ENCODE peak calls at places on chromosomes 4 and X, in seven cellular contexts. T is psoas muscle; V is fibroblast of lung; C is RWPE1; W is Peyer's patch; S is heart left ventricle; G is naive thymus-derived CD4-positive, alpha-beta T cell. O is an unnamed sample.

GRCh38 chr4:112765317-112765989 is 128.5 kb downstream of the LARP7 start:
- DNase-seq in T (no peak), V (peak; percentile 13), C (no peak), W (no peak), S (no peak), G (peak; percentile 6), O (peak; percentile 31)

GRCh38 chrX:113384628-113385027 is 544.0 kb upstream of the AMOT start:
- DNase-seq in T (no peak), V (peak; percentile 52), C (peak; percentile 19), W (no peak), S (no peak), G (no peak), O (no peak)

GRCh38 chr4:77104405-77105292 is 28.9 kb upstream of the CCNI start:
- DNase-seq in T (peak; percentile 52), V (peak; percentile 27), C (peak; percentile 22), W (peak; percentile 33), S (peak; percentile 81), G (no peak), O (peak; percentile 55)

GRCh38 chr4:33625762-33626161 is 2618.6 kb downstream of the ARAP2 start:
- DNase-seq in T (no peak), V (peak; percentile 3), C (no peak), W (no peak), S (no peak), G (no peak), O (peak; percentile 57)

GRCh38 chr4:83516042-83516772 is 19.7 kb upstream of the GPAT3 start:
- DNase-seq in T (peak; percentile 17), V (peak; percentile 49), C (no peak), W (no peak), S (no peak), G (no peak), O (no peak)

GRCh38 chrX:30920271-30920670 is 31.2 kb upstream of the TAB3 start:
- DNase-seq in T (no peak), V (no peak), C (no peak), W (no peak), S (no peak), G (no peak), O (no peak)

GRCh38 chr4:114659386-114660008 is 60.9 kb downstream of the UGT8 start:
- DNase-seq in T (no peak), V (peak; percentile 75), C (peak; percentile 68), W (peak; percentile 57), S (no peak), G (peak; percentile 1), O (peak; percentile 81)

GRCh38 chrX:10089378-10089795 is 67.4 kb upstream of the CLCN4 start:
- DNase-seq in T (no peak), V (no peak), C (no peak), W (no peak), S (no peak), G (no peak), O (no peak)

GRCh38 chr4:17315459-17315858 is 196.4 kb downstream of the QDPR start:
- DNase-seq in T (no peak), V (no peak), C (no peak), W (no peak), S (no peak), G (no peak), O (no peak)

GRCh38 chrX:39757971-39758370 is 339.8 kb downstream of the BCOR start:
- DNase-seq in T (no peak), V (no peak), C (no peak), W (no peak), S (no peak), G (no peak), O (no peak)

GRCh38 chr4:5995901-5996623 is 22.2 kb downstream of the C4orf50 start:
- DNase-seq in T (no peak), V (no peak), C (no peak), W (no peak), S (no peak), G (no peak), O (no peak)

GRCh38 chr4:55475394-55476243 is 71.1 kb downstream of the CLOCK start:
- DNase-seq in T (no peak), V (peak; percentile 54), C (peak; percentile 24), W (no peak), S (no peak), G (no peak), O (no peak)

GRCh38 chrX:18702362-18703195 is 4.9 kb upstream of the PPEF1 start:
- DNase-seq in T (no peak), V (peak; percentile 91), C (peak; percentile 51), W (no peak), S (no peak), G (no peak), O (peak; percentile 8)

GRCh38 chr4:53507671-53508286 is 83.5 kb downstream of the LNX1 start:
- DNase-seq in T (peak; percentile 74), V (peak; percentile 64), C (no peak), W (no peak), S (peak; percentile 83), G (no peak), O (peak; percentile 83)

GRCh38 chr4:166491635-166492034 is 618.6 kb downstream of the TLL1 start:
- DNase-seq in T (no peak), V (no peak), C (no peak), W (no peak), S (no peak), G (no peak), O (no peak)

GRCh38 chr4:76783836-76784235 is 114.1 kb downstream of the SOWAHB start:
- DNase-seq in T (no peak), V (peak; percentile 11), C (no peak), W (no peak), S (no peak), G (no peak), O (no peak)

GRCh38 chr4:167428172-167428571 is 193.9 kb upstream of the SPOCK3 start:
- DNase-seq in T (no peak), V (peak; percentile 31), C (no peak), W (no peak), S (no peak), G (no peak), O (no peak)

DNA sequence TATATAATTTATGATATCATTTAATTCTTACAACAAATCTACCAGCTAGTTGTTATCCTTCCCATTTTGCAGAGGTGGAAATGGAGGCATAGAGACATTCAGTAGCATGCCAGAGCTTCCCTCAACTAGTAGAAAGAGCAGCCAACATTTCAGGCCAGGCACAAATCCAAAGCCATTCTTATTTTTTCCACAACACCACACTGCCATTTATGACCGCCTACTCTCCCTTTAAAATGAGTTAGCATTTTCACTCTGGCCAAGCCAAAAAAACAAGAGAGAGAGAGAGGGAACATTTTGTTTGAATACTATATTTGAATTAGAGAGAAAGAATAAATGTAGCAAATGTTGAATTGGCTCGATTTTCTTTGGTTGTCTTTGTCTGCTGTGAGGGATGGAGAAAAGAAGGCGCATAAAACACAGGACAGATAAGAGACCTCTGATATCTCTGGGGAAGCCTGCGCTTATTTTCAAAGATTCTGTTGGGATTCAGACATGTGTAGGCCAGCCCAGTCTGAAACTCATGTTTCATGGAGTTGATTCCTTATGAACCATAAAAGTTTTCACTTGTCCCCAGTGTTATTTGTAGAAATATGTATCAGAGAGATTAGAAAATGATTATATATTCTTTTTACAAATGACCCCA is 265.7 kb downstream of the RAB28 start:
- DNase-seq in T (no peak), V (no peak), C (no peak), W (no peak), S (no peak), G (no peak), O (no peak)
- H3K27ac ChIP-seq in T (no peak overlapping the region), V (no peak overlapping the region), C (no peak overlapping the region), W (no peak overlapping the region), S (peak overlapping the region; percentile 77), G (no peak overlapping the region), O (no peak overlapping the region)

GRCh38 chr4:30720021-30720655 is at the start of gene PCDH7:
- DNase-seq in T (no peak), V (peak; percentile 83), C (peak; percentile 48), W (no peak), S (peak; percentile 60), G (no peak), O (peak; percentile 85)

GRCh38 chr4:30722916-30723270 is 2.7 kb downstream of the PCDH7 start:
- DNase-seq in T (peak; percentile 13), V (peak; percentile 9), C (no peak), W (no peak), S (no peak), G (no peak), O (peak; percentile 54)

GRCh38 chr4:30722092-30722915 is 2.1 kb downstream of the PCDH7 start:
- DNase-seq in T (peak; percentile 14), V (peak; percentile 18), C (no peak), W (no peak), S (peak; percentile 62), G (no peak), O (no peak)

GRCh38 chr4:30720656-30721352 is 635 bp downstream of the PCDH7 start:
- DNase-seq in T (peak; percentile 21), V (peak; percentile 69), C (peak; percentile 13), W (no peak), S (peak; percentile 68), G (no peak), O (peak; percentile 80)

DNA sequence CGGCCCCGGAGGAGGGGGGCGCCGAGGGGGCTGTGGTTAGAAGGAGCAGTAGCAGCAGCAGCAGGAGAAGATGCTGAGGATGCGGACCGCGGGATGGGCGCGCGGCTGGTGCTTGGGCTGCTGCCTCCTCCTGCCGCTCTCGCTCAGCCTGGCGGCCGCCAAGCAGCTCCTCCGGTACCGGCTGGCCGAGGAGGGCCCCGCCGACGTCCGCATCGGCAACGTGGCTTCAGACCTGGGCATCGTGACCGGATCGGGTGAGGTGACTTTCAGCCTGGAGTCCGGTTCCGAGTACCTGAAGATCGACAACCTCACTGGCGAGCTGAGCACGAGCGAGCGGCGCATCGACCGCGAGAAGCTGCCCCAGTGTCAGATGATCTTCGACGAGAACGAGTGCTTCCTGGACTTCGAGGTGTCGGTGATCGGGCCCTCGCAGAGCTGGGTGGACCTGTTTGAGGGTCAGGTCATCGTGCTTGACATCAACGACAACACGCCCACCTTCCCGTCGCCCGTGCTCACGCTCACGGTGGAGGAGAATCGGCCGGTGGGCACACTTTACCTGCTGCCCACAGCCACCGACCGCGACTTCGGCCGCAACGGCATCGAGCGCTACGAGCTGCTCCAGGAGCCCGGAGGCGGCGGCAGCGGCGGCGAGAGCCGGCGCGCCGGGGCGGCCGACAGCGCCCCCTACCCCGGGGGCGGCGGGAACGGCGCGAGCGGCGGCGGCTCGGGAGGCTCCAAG is 1.4 kb downstream of the PCDH7 start:
- DNase-seq in T (peak; percentile 35), V (peak; percentile 57), C (peak; percentile 22), W (no peak), S (peak; percentile 66), G (no peak), O (peak; percentile 75)
- H3K27ac ChIP-seq in T (no peak overlapping the region), V (peak overlapping the region; percentile 57), C (peak overlapping the region; percentile 84), W (peak overlapping the region; percentile 42), S (peak overlapping the region; percentile 84), G (no peak overlapping the region), O (peak overlapping the region; percentile 92)

DNA sequence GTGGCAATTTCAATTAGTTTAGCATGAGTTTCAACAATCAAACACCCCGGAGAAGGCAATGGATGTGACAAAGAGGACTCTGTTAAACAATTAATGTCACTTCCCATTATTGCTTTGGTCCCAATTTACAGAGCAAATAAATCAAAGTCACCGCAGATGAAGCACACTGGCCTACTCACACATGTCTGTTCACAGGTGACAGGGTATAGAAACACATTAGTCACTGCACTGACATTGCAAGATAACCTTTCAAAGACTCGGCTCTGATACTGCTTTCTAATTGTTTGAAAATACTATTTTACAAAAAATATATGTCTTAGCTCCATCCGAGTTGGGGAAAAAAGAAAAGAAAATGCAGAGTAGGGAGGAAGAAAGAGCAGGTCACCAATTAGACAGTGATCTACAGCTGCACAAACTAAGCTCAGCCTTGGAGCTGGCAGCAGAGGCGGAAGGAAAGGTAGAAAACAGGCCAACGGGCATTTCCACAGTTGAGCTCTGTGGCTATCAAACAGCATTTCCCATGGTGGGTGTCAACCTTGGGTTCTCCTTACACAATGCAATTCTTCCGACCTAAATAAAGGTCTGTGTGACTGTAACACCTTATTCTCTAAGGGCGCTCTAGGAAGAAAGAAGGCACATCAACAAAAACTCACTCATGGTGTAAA is 53.9 kb downstream of the PPARGC1A start:
- DNase-seq in T (no peak), V (no peak), C (no peak), W (no peak), S (no peak), G (no peak), O (no peak)
- H3K27ac ChIP-seq in T (peak overlapping the region; percentile 74), V (no peak overlapping the region), C (no peak overlapping the region), W (no peak overlapping the region), S (no peak overlapping the region), G (no peak overlapping the region), O (no peak overlapping the region)

GRCh38 chr4:143352720-143353119 is 16.0 kb downstream of the GAB1 start:
- DNase-seq in T (no peak), V (no peak), C (no peak), W (no peak), S (no peak), G (no peak), O (no peak)
- H3K27ac ChIP-seq in T (no peak overlapping the region), V (no peak overlapping the region), C (no peak overlapping the region), W (peak overlapping the region; percentile 0), S (peak overlapping the region; percentile 65), G (no peak overlapping the region), O (no peak overlapping the region)